ENCODE peak calls at places on chromosomes 2 and 18, in five cellular contexts. I is GM12865; A is AG09309; X is cardiac fibroblast; C is CD4-positive, CD25-positive, alpha-beta regulatory T cell. D is an unnamed sample.

GRCh38 chr2:216219866-216220265 is 110.7 kb downstream of the XRCC5 start:
- DNase-seq in I (no peak), C (no peak), X (no peak), A (no peak), D (no peak)

GRCh38 chr2:45761660-45762059 is 110.2 kb downstream of the PRKCE start:
- DNase-seq in X (no peak), C (no peak), A (no peak), I (no peak), D (no peak)

GRCh38 chr2:179460530-179460929 is 195.9 kb upstream of the SESTD1 start:
- DNase-seq in X (peak), C (no peak), A (peak), I (no peak), D (no peak)

GRCh38 chr2:111168528-111168929 is 47.8 kb downstream of the BCL2L11 start:
- DNase-seq in X (peak), I (peak), C (peak), A (peak), D (peak)

GRCh38 chr2:100615471-100615870 is 52.7 kb downstream of the PDCL3 start:
- DNase-seq in X (no peak), A (no peak), I (no peak), C (no peak), D (no peak)

GRCh38 chr18:35415511-35416427 is 38.6 kb upstream of the ZNF396 start:
- DNase-seq in I (peak), A (peak), C (no peak), X (peak), D (no peak)

GRCh38 chr2:12948963-12949353 is 232.2 kb downstream of the TRIB2 start:
- DNase-seq in A (no peak), C (no peak), I (peak), X (no peak), D (no peak)

GRCh38 chr2:231102772-231103171 is 22.1 kb downstream of the HTR2B start:
- DNase-seq in A (no peak), I (no peak), X (peak), C (no peak), D (no peak)

GRCh38 chr2:232889876-232890401 is 19.9 kb downstream of the SNORC start:
- DNase-seq in X (no peak), A (no peak), I (no peak), C (no peak), D (no peak)

GRCh38 chr2:162457021-162457420 is 113.1 kb downstream of the GCA start:
- DNase-seq in C (no peak), X (no peak), I (no peak), A (no peak), D (no peak)

DNA sequence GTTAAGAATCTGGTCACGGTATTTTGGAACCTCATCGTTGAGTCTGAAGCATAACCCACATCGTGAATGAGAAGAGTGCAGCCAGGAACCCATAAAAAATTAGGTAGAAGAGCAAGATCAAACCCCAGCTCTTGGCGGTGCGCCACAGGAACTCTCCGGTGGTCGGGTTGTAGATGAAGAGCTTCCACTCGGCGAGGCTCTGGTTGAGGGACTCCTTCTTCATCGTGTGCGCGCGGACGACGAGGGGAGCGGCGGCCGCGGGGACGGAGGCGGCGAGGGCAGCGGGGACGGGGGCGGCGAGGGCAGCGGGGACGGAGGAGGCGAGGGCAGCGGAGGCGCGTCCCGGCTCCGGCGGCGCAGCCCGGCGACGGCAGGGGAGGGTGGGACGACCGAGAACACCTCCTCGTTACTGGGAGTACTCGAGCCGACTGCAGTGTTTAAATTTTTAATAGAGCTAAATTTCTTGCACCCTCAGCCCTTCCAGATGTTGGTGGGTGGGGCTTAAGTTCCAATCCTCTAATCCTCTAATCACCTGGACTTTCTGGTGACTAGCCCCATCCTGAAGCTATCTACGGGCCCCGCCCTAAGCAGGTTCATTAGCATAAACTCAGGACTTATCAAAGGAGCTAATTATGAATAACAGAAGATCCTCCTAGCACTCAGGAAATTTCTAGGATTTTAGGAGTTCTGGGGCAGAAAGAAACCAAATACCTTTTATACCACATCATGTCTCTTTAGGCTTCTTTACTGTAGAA is 20.4 kb upstream of the PAPOLG start:
- DNase-seq in I (no peak), X (no peak), A (no peak), C (no peak), D (peak)
- H3K4me3 ChIP-seq in I (peak), X (peak), A (peak), C (peak), D (peak)

GRCh38 chr2:181682795-181683517 is 2.6 kb upstream of the NEUROD1 start:
- DNase-seq in A (no peak), X (no peak), C (no peak), I (no peak), D (no peak)

GRCh38 chr2:181680055-181680936 is at the start of gene NEUROD1:
- DNase-seq in I (peak), C (no peak), X (no peak), A (no peak), D (peak)

GRCh38 chr2:181679544-181679979 is 755 bp downstream of the NEUROD1 start:
- DNase-seq in X (no peak), A (no peak), C (no peak), I (no peak), D (no peak)

GRCh38 chr2:181682026-181682789 is 1.9 kb upstream of the NEUROD1 start:
- DNase-seq in I (no peak), X (no peak), C (no peak), A (no peak), D (no peak)

GRCh38 chr2:181680937-181681811 is 857 bp upstream of the NEUROD1 start:
- DNase-seq in C (no peak), I (no peak), A (no peak), X (no peak), D (no peak)
- H3K4me3 ChIP-seq in C (no peak), I (peak), A (peak), X (no peak), D (peak)

DNA sequence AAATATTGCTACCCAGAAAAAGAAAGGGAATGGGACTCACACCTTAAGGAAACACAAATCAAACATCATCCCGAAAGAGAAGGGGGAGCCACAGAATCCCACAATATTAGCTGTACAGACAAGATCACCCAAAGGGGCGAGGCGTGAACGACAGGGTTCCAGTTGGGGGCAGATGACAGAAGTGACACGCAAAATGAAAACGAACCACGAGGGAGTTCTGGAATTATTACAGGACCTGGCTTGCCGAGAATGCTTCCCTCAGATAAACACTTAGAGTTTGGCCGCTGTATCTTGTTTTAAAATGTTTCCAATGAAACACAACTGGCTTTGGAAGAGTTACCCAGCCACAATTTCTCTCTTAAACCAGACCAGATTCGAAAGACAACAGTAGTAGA is 60.4 kb downstream of the C2orf76 start:
- DNase-seq in C (no peak), X (no peak), A (no peak), I (no peak), D (no peak)
- H3K4me3 ChIP-seq in C (no peak), X (no peak), A (peak), I (no peak), D (no peak)

GRCh38 chr2:188966728-188967127 is 7.4 kb upstream of the COL3A1 start:
- DNase-seq in C (no peak), I (no peak), A (no peak), X (no peak), D (no peak)
- H3K4me3 ChIP-seq in C (no peak), I (no peak), A (no peak), X (no peak), D (no peak)

GRCh38 chr2:161237397-161238263 is 70.6 kb upstream of the PSMD14 start:
- DNase-seq in X (peak), A (no peak), I (peak), C (peak), D (no peak)
- H3K4me3 ChIP-seq in X (peak), A (peak), I (peak), C (peak), D (no peak)